ENCODE peak calls at places on chromosome 4, in four cellular contexts. V is GM12878, Y is HEK293T, T is K562. L is an unnamed sample.

GRCh38 chr4:134201216-134202098 is at the start of gene PABPC4L:
- DNase-seq in T (peak; percentile 6), Y (peak; percentile 72), V (no peak), L (no peak)

GRCh38 chr4:154574311-154574710 is 11.5 kb downstream of the FGB start:
- DNase-seq in Y (no peak), V (no peak), T (no peak), L (no peak)

GRCh38 chr4:17851921-17852320 is 41.1 kb downstream of the NCAPG start:
- DNase-seq in T (no peak), Y (no peak), V (no peak), L (no peak)

GRCh38 chr4:18441676-18442075 is 420.1 kb upstream of the LCORL start:
- DNase-seq in V (no peak), Y (no peak), T (no peak), L (no peak)

GRCh38 chr4:129223955-129224354 is 128.0 kb downstream of the C4orf33 start:
- DNase-seq in T (no peak), V (no peak), Y (no peak), L (no peak)

GRCh38 chr4:86582453-86582852 is 11.7 kb upstream of the PTPN13 start:
- DNase-seq in V (no peak), Y (no peak), T (no peak), L (no peak)

GRCh38 chr4:101835121-101835904 is 44.8 kb downstream of the BANK1 start:
- DNase-seq in V (no peak), T (no peak), Y (no peak), L (peak; percentile 15)

GRCh38 chr4:150402968-150403367 is 179.0 kb upstream of the MAB21L2 start:
- DNase-seq in Y (peak; percentile 59), T (no peak), V (no peak), L (no peak)

GRCh38 chr4:20684852-20685763 is 15.2 kb upstream of the PACRGL start:
- DNase-seq in V (no peak), Y (peak; percentile 8), T (peak; percentile 29), L (no peak)

GRCh38 chr4:127771535-127772275 is 10.4 kb upstream of the HSPA4L start:
- DNase-seq in Y (no peak), T (no peak), V (no peak), L (no peak)

GRCh38 chr4:173218411-173219125 is 50.0 kb downstream of the GALNT7 start:
- DNase-seq in Y (peak; percentile 34), T (peak; percentile 60), V (no peak), L (no peak)

GRCh38 chr4:147768113-147768512 is 36.2 kb downstream of the ARHGAP10 start:
- DNase-seq in T (no peak), Y (peak; percentile 54), V (no peak), L (no peak)

GRCh38 chr4:38310446-38311043 is 350.3 kb downstream of the PTTG2 start:
- DNase-seq in Y (no peak), T (no peak), V (peak; percentile 97), L (no peak)

GRCh38 chr4:47270226-47270888 is 193.1 kb downstream of the COMMD8 start:
- DNase-seq in V (no peak), T (no peak), Y (no peak), L (no peak)

GRCh38 chr4:88744609-88745008 is 47.0 kb upstream of the NAP1L5 start:
- DNase-seq in T (no peak), Y (no peak), V (no peak), L (no peak)

GRCh38 chr4:55635760-55636621 is at the start of gene NMU:
- DNase-seq in T (peak; percentile 63), Y (peak; percentile 57), V (no peak), L (peak; percentile 13)

GRCh38 chr4:184416913-184417734 is 57.2 kb downstream of the IRF2 start:
- DNase-seq in Y (no peak), T (no peak), V (peak; percentile 48), L (no peak)

GRCh38 chr4:14168919-14169318 is 541.4 kb upstream of the BOD1L1 start:
- DNase-seq in V (peak; percentile 53), T (no peak), Y (no peak), L (no peak)

GRCh38 chr4:94488667-94489066 is 36.9 kb downstream of the PDLIM5 start:
- DNase-seq in T (no peak), V (no peak), Y (no peak), L (no peak)

GRCh38 chr4:172142331-172142738 is 329.1 kb downstream of the GALNTL6 start:
- DNase-seq in V (no peak), T (no peak), Y (no peak), L (no peak)

GRCh38 chr4:184328022-184328736 is 110.5 kb upstream of the ENPP6 start:
- DNase-seq in T (no peak), Y (no peak), V (peak; percentile 97), L (no peak)

GRCh38 chr4:166965562-166965961 is 268.7 kb downstream of the SPOCK3 start:
- DNase-seq in V (no peak), Y (no peak), T (no peak), L (no peak)

GRCh38 chr4:122099896-122100295 is 52.2 kb upstream of the BLTP1 start:
- DNase-seq in Y (no peak), V (no peak), T (no peak), L (no peak)

GRCh38 chr4:159103406-159104131 is 690 bp downstream of the RAPGEF2 start:
- DNase-seq in V (no peak), Y (peak; percentile 56), T (peak; percentile 64), L (no peak)

GRCh38 chr4:81757706-81758105 is 286.0 kb upstream of the RASGEF1B start:
- DNase-seq in V (no peak), Y (no peak), T (no peak), L (no peak)

GRCh38 chr4:158411180-158411721 is 110.4 kb upstream of the RXFP1 start:
- DNase-seq in V (no peak), T (no peak), Y (no peak), L (no peak)

GRCh38 chr4:130705023-130705422 is 1609.1 kb downstream of the C4orf33 start:
- DNase-seq in V (no peak), Y (no peak), T (no peak), L (no peak)

GRCh38 chr4:80134936-80135701 is 62.1 kb upstream of the ANTXR2 start:
- DNase-seq in V (no peak), T (no peak), Y (no peak), L (no peak)

GRCh38 chr4:107482546-107482945 is 237.5 kb downstream of the PAPSS1 start:
- DNase-seq in V (no peak), Y (no peak), T (no peak), L (no peak)

GRCh38 chr4:80270321-80270720 is 3.9 kb downstream of the FGF5 start:
- DNase-seq in T (no peak), V (no peak), Y (no peak), L (no peak)

GRCh38 chr4:4395849-4396627 is 9.1 kb downstream of the NSG1 start:
- DNase-seq in T (no peak), V (no peak), Y (no peak), L (peak; percentile 7)

GRCh38 chr4:45036677-45037076 is 310.3 kb upstream of the GNPDA2 start:
- DNase-seq in V (no peak), Y (no peak), T (no peak), L (no peak)

GRCh38 chr4:140227286-140227685 is 73.3 kb upstream of the MAML3 start:
- DNase-seq in T (no peak), V (no peak), Y (no peak), L (no peak)

GRCh38 chr4:168374772-168375523 is 56.4 kb upstream of the DDX60 start:
- DNase-seq in Y (no peak), V (no peak), T (no peak), L (no peak)

GRCh38 chr4:3515646-3516045 is 16.6 kb downstream of the LRPAP1 start:
- DNase-seq in T (no peak), Y (no peak), V (no peak), L (no peak)

GRCh38 chr4:99076292-99076976 is 12.2 kb downstream of the ADH5 start:
- DNase-seq in T (no peak), Y (no peak), V (no peak), L (no peak)

GRCh38 chr4:53365121-53365485 is 758 bp downstream of the SCFD2 start:
- DNase-seq in V (no peak), T (peak; percentile 19), Y (peak; percentile 42), L (peak; percentile 11)

GRCh38 chr4:146522862-146523205 is 1.1 kb upstream of the SLC10A7 start:
- DNase-seq in T (no peak), Y (peak; percentile 18), V (no peak), L (peak; percentile 8)
- TF ChIP-seq BHLHE40 in T (no peak), Y (no peak), V (no peak), L (no peak)

DNA sequence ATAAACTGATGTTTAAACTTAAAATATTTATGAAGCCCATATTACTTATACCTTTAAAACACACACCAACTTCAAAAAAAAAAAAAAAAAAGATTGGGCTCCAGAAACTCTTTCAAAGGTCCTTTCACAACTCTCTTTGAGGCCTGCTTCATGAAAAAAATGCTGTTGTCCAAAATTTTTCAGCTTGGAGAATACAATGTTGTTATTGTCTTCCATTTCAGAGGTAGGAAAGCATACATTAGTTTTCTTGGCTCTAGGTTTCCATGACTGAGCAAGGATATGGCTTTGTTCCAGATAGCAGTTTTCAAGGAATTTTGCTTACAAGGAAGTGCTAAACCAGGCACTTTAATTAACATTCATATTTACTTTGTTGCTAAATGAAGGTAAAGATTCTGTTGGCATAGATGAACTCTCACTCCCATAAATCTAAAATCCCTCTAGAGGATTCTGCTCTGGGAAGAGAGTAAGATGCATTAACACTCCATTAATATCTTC is 118.6 kb downstream of the COL25A1 start:
- DNase-seq in Y (no peak), V (no peak), T (no peak), L (no peak)
- TF ChIP-seq SP1 in Y (no peak), V (no peak), T (no peak), L (no peak)

GRCh38 chr4:105622269-105622668 is 69.8 kb downstream of the ARHGEF38 start:
- DNase-seq in T (no peak), V (no peak), Y (no peak), L (no peak)

GRCh38 chr4:105619193-105619931 is 66.9 kb downstream of the ARHGEF38 start:
- DNase-seq in V (no peak), T (no peak), Y (no peak), L (no peak)

GRCh38 chr4:105624530-105624929 is 72.1 kb downstream of the ARHGEF38 start:
- DNase-seq in Y (no peak), T (no peak), V (no peak), L (no peak)

GRCh38 chr4:105623099-105623498 is 70.7 kb downstream of the ARHGEF38 start:
- DNase-seq in V (no peak), Y (no peak), T (no peak), L (no peak)

GRCh38 chr4:105620640-105621323 is 68.4 kb downstream of the ARHGEF38 start:
- DNase-seq in Y (no peak), T (no peak), V (no peak), L (no peak)
- TF ChIP-seq BHLHE40 in Y (no peak), T (no peak), V (no peak), L (no peak)

GRCh38 chr4:186150926-186151325 is 40.4 kb upstream of the CYP4V2 start:
- DNase-seq in Y (no peak), T (no peak), V (no peak), L (no peak)
- TF ChIP-seq SP1 in Y (no peak), T (no peak), V (no peak), L (no peak)